ENCODE peak calls at places on chromosomes 13 and 19, in nine cellular contexts. C, Q, W, V, L, H, T, S and N are unnamed samples.

GRCh38 chr13:106357198-106357597 is 178.3 kb downstream of the EFNB2 start:
- DNase-seq in Q (no peak), L (peak; percentile 26), T (no peak), W (peak; percentile 23), H (no peak), V (no peak), C (no peak), S (no peak), N (no peak)

GRCh38 chr13:51557875-51558604 is 26.2 kb upstream of the WDFY2 start:
- DNase-seq in W (peak; percentile 88), T (no peak), C (peak; percentile 31), V (peak; percentile 91), Q (no peak), H (no peak), S (no peak), L (peak; percentile 74), N (peak; percentile 79)

GRCh38 chr19:58577581-58578429 is 4.7 kb upstream of the MZF1 start:
- DNase-seq in T (no peak), V (no peak), S (no peak), L (no peak), C (peak; percentile 25), Q (no peak), W (no peak), H (no peak), N (no peak)

GRCh38 chr19:5586300-5587070 is 18.7 kb upstream of the TINCR start:
- DNase-seq in V (peak; percentile 10), C (no peak), W (no peak), Q (no peak), T (no peak), S (no peak), L (no peak), H (no peak), N (no peak)

GRCh38 chr19:28883241-28883693 is 329.7 kb downstream of the UQCRFS1 start:
- DNase-seq in T (peak; percentile 31), V (peak; percentile 2), H (no peak), L (peak; percentile 64), S (peak; percentile 53), C (no peak), Q (no peak), W (peak; percentile 41), N (peak; percentile 40)

GRCh38 chr19:5132698-5133651 is 164.1 kb downstream of the KDM4B start:
- DNase-seq in H (no peak), C (no peak), L (no peak), S (no peak), W (no peak), T (no peak), Q (no peak), V (no peak), N (no peak)

GRCh38 chr13:113291997-113292862 is 4.8 kb upstream of the LAMP1 start:
- DNase-seq in C (no peak), T (peak; percentile 37), H (peak; percentile 19), W (peak; percentile 51), S (peak; percentile 49), L (peak; percentile 22), Q (no peak), V (peak; percentile 22), N (peak; percentile 34)

GRCh38 chr13:36345438-36346221 is 564 bp downstream of the SPART start:
- DNase-seq in H (peak; percentile 55), W (peak; percentile 92), C (no peak), Q (peak; percentile 14), L (peak; percentile 93), S (peak; percentile 79), T (peak; percentile 68), V (peak; percentile 87), N (peak; percentile 93)

GRCh38 chr13:46749951-46750350 is 47.0 kb downstream of the ESD start:
- DNase-seq in H (no peak), L (no peak), C (no peak), W (peak; percentile 22), V (peak; percentile 80), S (no peak), T (no peak), Q (no peak), N (peak; percentile 36)

GRCh38 chr13:78632956-78633355 is 26.0 kb downstream of the OBI1 start:
- DNase-seq in Q (no peak), V (peak; percentile 80), S (no peak), C (no peak), W (no peak), T (no peak), H (no peak), L (no peak), N (no peak)

GRCh38 chr19:50702158-50702869 is 17.3 kb downstream of the SHANK1 start:
- DNase-seq in H (no peak), W (no peak), L (no peak), T (no peak), C (no peak), Q (no peak), S (no peak), V (no peak), N (no peak)

GRCh38 chr13:113559901-113560644 is 24.5 kb upstream of the TFDP1 start:
- DNase-seq in C (no peak), Q (no peak), T (no peak), H (no peak), W (no peak), L (no peak), V (no peak), S (no peak), N (no peak)

DNA sequence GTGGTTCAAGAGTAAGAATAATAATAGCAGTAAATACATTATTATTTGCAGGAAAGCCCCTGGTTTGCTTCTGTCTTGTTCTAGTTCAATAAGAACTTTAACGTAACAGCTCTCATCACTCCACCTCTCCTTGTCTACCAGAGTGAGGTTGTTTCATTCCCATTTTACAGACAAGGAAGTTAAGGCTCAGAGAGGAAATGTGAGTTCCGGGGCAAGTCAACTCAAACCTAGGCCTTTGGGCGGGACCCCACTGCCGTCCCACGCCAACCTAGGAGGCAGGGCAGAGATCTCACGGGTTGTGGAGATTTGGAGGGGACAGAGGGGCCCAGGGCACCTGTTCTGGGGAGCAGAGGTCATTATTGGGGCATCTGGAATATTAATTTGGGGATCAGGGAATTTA is 1.5 kb downstream of the MAP4K1 start:
- DNase-seq in L (no peak), H (no peak), V (no peak), W (no peak), C (no peak), Q (no peak), S (no peak), T (no peak), N (no peak)
- H3K4me3 ChIP-seq in L (no peak overlapping the region), H (peak overlapping the region; percentile 40), V (no peak overlapping the region), W (no peak overlapping the region), C (peak overlapping the region; percentile 71), Q (no peak overlapping the region), S (no peak overlapping the region), T (no peak overlapping the region), N (no peak overlapping the region)

GRCh38 chr13:76759877-76760276 is 126.3 kb downstream of the KCTD12 start:
- DNase-seq in L (peak; percentile 46), C (no peak), H (no peak), Q (no peak), V (peak; percentile 71), S (no peak), T (no peak), W (peak; percentile 18), N (peak; percentile 72)

GRCh38 chr13:76764916-76765315 is 121.3 kb downstream of the KCTD12 start:
- DNase-seq in Q (no peak), C (no peak), L (no peak), W (no peak), V (no peak), T (no peak), S (no peak), H (no peak), N (no peak)

GRCh38 chr13:76769238-76769859 is 116.9 kb downstream of the KCTD12 start:
- DNase-seq in V (peak; percentile 19), C (no peak), H (peak; percentile 39), Q (no peak), S (no peak), W (no peak), L (no peak), T (no peak), N (no peak)

GRCh38 chr13:76762731-76763130 is 123.5 kb downstream of the KCTD12 start:
- DNase-seq in T (no peak), V (no peak), L (peak; percentile 56), S (no peak), C (no peak), W (no peak), H (no peak), Q (no peak), N (no peak)

DNA sequence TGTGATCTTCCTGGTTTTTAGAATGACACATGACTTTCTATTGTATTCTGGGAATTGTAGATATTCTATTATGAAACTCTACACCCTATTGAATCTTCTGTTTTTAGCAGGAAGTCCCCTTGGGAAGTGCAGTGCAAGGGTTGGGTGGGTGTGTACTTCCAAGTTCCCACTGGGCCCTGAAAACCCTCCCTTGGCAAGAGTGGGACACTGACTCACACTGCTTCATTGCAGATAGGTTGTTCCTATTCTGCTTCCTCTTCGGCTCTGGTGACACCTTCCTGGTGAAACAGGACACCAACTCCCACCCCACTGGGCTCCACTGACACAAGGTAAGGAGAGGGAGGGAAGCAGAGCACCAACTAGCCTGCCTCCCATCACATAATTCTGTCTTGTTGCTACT is 121.8 kb downstream of the KCTD12 start:
- DNase-seq in C (no peak), Q (no peak), H (no peak), V (peak; percentile 10), L (peak; percentile 78), W (peak; percentile 10), T (peak; percentile 87), S (peak; percentile 75), N (peak; percentile 41)
- H3K4me3 ChIP-seq in C (no peak overlapping the region), Q (no peak overlapping the region), H (no peak overlapping the region), V (no peak overlapping the region), L (no peak overlapping the region), W (no peak overlapping the region), T (peak overlapping the region; percentile 19), S (no peak overlapping the region), N (no peak overlapping the region)

GRCh38 chr19:33795370-33796163 is 1.1 kb upstream of the KCTD15 start:
- DNase-seq in H (no peak), S (peak; percentile 85), Q (peak; percentile 94), L (peak; percentile 95), V (peak; percentile 85), C (no peak), T (peak; percentile 91), W (peak; percentile 75), N (peak; percentile 85)
- H3K4me3 ChIP-seq in H (no peak overlapping the region), S (peak overlapping the region; percentile 68), Q (peak overlapping the region; percentile 88), L (peak overlapping the region; percentile 62), V (peak overlapping the region; percentile 61), C (no peak overlapping the region), T (peak overlapping the region; percentile 91), W (peak overlapping the region; percentile 63), N (peak overlapping the region; percentile 71)

DNA sequence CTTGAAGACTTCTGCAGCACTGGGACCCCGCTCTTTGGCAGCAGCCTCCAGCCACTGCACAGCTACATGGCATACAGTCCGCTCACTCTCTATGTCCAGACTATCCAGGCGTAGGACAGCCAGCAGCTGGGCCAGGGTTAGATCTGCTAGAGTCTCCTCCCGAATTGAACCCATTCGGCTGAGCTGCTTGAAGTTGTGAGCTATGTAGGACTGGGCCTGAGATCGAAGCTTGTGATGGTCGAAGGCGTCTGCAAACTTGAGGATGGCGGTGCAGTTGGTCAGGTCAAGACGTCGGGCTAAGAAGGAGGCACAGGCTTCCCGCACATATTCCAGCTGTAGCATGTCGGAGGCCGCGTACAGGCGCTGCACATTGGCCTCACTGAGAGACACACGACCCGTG is 900 bp downstream of the KBTBD7 start:
- DNase-seq in C (no peak), T (no peak), V (no peak), H (no peak), W (no peak), Q (no peak), S (no peak), L (no peak), N (no peak)
- H3K4me3 ChIP-seq in C (peak overlapping the region; percentile 91), T (peak overlapping the region; percentile 81), V (no peak overlapping the region), H (peak overlapping the region; percentile 80), W (no peak overlapping the region), Q (peak overlapping the region; percentile 69), S (peak overlapping the region; percentile 66), L (peak overlapping the region; percentile 63), N (peak overlapping the region; percentile 61)